ENCODE peak calls at places on chromosomes 16 and 17, in seven cellular contexts. V is pancreas, G is astrocyte of the spinal cord, M is H7, R is OCI-LY7, Y is ovary, X is heart right ventricle. L is an unnamed sample.

GRCh38 chr16:89602273-89602951 is 11.0 kb upstream of the DPEP1 start:
- DNase-seq in V (no peak), G (peak), M (peak), R (peak), Y (no peak), X (no peak), L (no peak)

GRCh38 chr16:10181196-10182162 is 749 bp downstream of the GRIN2A start:
- DNase-seq in V (peak), G (peak), M (peak), R (no peak), Y (no peak), X (peak), L (peak)

GRCh38 chr17:48470388-48471034 is 40.5 kb upstream of the SKAP1 start:
- DNase-seq in V (no peak), G (peak), M (no peak), R (peak), Y (no peak), X (no peak), L (no peak)

GRCh38 chr16:71347146-71347545 is 11.4 kb upstream of the CALB2 start:
- DNase-seq in V (no peak), G (no peak), M (peak), R (no peak), Y (no peak), X (no peak), L (no peak)

GRCh38 chr17:73338050-73338491 is 26.3 kb upstream of the CDC42EP4 start:
- DNase-seq in V (no peak), G (peak), M (peak), R (no peak), Y (peak), X (peak), L (no peak)

GRCh38 chr17:80783461-80783860 is 208.2 kb upstream of the CHMP6 start:
- DNase-seq in V (no peak), G (no peak), M (no peak), R (no peak), Y (no peak), X (no peak), L (no peak)

GRCh38 chr16:22077700-22078313 is 14.5 kb upstream of the VWA3A start:
- DNase-seq in V (no peak), G (peak), M (peak), R (peak), Y (peak), X (peak), L (peak)

GRCh38 chr17:35715416-35715815 is 16.0 kb upstream of the RASL10B start:
- DNase-seq in V (no peak), G (no peak), M (no peak), R (no peak), Y (no peak), X (no peak), L (no peak)

GRCh38 chr16:55297910-55298175 is 26.2 kb upstream of the IRX6 start:
- DNase-seq in V (no peak), G (peak), M (no peak), R (no peak), Y (no peak), X (no peak), L (no peak)

GRCh38 chr17:488993-489757 is 136.6 kb upstream of the RPH3AL start:
- DNase-seq in V (peak), G (peak), M (peak), R (peak), Y (peak), X (no peak), L (peak)

DNA sequence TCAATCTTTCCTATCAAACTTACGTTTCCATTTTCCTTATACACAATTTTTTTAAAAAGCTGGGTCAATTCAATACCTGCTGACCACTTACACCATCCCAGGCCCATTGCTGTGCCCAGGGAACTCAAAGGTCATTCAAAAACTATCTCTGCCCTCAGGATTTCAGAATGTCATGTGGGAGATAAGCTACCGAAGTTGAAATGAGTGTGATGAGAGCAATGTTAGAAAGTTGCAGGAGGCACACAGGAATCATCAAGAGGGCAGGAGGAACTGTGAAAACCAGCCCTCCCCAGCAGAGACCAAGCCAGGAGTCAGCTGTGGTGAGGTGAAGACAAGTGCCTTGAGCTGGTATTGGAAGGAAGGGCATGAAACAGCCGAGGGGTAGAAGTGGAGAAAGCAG is 195.9 kb downstream of the HS3ST3A1 start:
- DNase-seq in V (no peak), G (no peak), M (no peak), R (no peak), Y (no peak), X (no peak), L (no peak)
- H3K4me3 ChIP-seq in V (no peak), G (no peak), M (no peak), R (no peak), Y (no peak), X (no peak), L (no peak)

DNA sequence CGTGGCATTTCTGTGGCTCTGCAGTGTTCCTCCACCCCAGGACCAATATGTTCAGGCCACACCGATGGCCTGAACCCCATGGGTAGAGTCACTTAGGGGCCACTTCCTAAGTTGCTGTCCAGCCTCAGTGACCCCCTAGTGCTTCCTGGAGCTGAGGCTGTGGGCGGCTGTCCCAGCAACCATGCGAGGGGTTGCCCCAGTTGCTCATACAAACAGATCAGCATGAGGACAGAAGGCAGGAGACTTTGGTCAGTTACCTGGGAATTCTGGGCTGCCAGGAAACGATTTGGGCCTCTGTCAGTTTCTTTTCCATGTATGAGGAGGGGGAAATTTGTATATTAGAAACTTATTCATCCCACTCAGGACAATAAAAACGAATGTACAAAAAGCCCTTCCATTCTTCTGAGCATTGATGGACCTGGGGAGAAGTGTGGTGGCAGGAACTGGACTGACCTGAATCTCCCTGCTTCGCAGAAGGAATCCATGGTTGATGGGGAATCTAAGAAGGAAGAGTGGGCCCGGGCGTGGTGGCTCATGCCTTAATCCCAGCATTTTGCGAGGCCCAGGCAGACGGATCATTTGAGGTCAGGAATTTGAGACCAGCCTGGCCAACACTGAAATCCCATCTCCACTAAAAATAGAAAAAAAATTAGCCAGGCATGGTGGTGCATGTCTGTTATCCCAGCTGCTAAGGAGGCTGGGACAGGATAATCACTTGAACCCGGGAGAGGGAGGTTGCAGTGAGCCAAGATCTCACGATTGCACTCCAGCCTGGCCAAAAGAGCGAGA is 4.9 kb upstream of the IL32 start:
- DNase-seq in V (no peak), G (no peak), M (no peak), R (no peak), Y (no peak), X (no peak), L (no peak)
- H3K4me3 ChIP-seq in V (no peak), G (no peak), M (no peak), R (no peak), Y (no peak), X (no peak), L (no peak)

DNA sequence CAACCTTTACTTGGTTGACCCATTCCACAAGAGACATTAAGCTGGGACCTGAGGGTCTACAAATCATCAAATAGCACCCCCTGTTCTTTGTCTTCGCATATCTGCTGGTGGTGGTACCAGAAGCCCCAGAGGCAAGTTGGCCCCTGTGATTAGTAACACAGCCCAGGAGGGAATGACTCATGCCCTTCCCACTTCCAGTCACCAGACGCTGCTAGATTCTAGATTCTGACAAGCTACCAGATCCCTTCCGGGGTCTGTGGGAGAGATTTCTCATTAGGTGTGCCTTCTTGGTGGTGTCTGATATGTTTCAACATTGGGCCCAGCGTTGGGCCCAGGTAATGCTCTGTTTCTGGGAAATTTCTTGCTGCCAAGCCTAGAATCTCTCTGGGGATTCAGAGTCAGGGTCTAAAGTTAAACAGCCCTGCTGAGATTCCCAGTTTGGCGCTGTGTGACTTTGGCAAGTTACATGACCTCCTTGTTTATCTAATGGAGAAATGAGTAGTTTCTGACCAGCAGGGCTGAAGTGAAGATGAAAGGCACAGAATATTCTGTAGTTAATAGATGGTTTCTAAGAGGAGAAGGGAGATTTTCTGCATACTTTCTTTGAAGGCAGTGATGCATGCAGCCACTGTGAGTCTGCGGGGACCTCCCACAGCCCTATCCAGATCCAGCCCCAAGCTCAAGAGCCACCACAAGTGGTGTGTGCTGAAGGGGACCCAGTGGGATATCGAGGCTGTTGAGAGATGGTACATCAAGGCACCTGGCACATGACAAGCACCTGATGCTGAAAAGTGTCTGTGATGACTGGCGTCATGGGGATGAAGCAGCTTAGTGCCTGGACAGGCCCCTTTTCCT is 3.9 kb downstream of the TRPV2 start:
- DNase-seq in V (no peak), G (peak), M (peak), R (no peak), Y (no peak), X (no peak), L (no peak)
- H3K4me3 ChIP-seq in V (no peak), G (no peak), M (no peak), R (no peak), Y (no peak), X (no peak), L (no peak)

DNA sequence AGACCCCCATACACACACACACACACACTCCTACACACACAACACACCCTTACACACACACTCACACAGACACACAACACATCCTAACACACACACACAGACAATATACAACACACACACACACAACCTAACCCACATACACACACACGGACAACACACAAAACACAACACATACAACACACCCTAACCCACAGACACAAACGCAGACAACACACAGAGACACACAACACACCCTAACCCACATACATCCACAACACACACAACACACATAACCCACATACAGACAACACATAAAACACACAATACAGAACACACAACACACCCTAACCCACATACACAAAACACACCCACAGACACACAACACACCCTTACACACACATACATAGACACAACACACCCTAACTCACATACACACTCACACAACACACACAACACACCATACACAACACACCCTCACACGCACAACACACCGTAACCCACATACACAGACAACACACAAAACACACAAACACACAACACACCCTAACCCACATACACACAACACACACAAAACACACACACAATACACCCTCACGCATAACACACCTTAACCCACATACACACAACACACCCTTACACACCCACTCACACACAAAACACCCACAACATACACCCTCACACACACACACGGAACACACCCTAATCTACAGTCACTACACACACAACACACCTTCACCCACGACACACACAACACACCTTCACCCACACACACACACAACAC is 4.4 kb downstream of the ASGR1 start:
- DNase-seq in V (no peak), G (no peak), M (no peak), R (no peak), Y (no peak), X (no peak), L (no peak)
- H3K4me3 ChIP-seq in V (no peak), G (no peak), M (no peak), R (no peak), Y (no peak), X (no peak), L (no peak)

L was measured in Jurkat, Clone E6-1.